ENCODE peak calls at places on chromosomes 3 and 15, in four cellular contexts. X, D, G and J are unnamed samples.

GRCh38 chr3:19899264-19899663 is 34.8 kb downstream of the EFHB start:
- DNase-seq in G (no peak), D (no peak), X (no peak), J (no peak)

GRCh38 chr3:115071611-115072010 is 75.5 kb downstream of the ZBTB20 start:
- DNase-seq in D (no peak), G (no peak), X (no peak), J (no peak)

GRCh38 chr3:126315083-126315658 is 42.0 kb downstream of the KLF15 start:
- DNase-seq in X (no peak), D (no peak), G (no peak), J (no peak)

GRCh38 chr15:28128036-28128435 is 28.9 kb upstream of the OCA2 start:
- DNase-seq in G (no peak), X (no peak), D (no peak), J (no peak)

GRCh38 chr3:44184319-44184953 is 57.2 kb upstream of the TOPAZ1 start:
- DNase-seq in D (no peak), X (no peak), G (no peak), J (no peak)

GRCh38 chr15:49045691-49046112 is 544 bp downstream of the SECISBP2L start:
- DNase-seq in D (no peak), G (peak), X (peak), J (peak)

GRCh38 chr3:64351713-64352595 is 126.7 kb upstream of the PRICKLE2 start:
- DNase-seq in G (no peak), X (no peak), D (no peak), J (no peak)

GRCh38 chr15:91908401-91908800 is 54.9 kb downstream of the SLCO3A1 start:
- DNase-seq in D (no peak), G (no peak), X (no peak), J (no peak)

GRCh38 chr3:189529468-189529867 is 101.7 kb upstream of the TP63 start:
- DNase-seq in G (no peak), X (no peak), D (no peak), J (no peak)

GRCh38 chr3:164208026-164208425 is 870.3 kb downstream of the SI start:
- DNase-seq in X (no peak), G (no peak), D (no peak), J (no peak)

DNA sequence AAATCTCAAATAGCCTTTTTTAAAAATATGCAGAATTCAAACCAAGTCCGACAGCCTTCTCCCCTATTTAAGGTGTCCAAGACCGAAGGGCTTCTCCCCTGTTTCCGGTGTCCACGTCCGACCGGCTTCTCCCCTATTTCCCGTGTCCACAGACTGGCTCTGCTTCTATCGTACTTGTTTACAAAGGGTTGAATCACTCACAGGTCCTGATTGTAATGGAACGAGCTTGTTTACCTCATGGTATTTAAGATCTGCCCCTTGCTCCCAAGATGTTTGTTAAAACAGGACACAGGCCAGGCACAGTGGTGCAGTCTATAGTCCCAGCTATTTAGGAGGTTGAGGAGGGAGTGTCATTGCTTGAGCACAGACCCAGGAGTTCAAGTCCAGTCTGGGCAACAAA is 90.4 kb upstream of the ROBO2 start:
- DNase-seq in D (no peak), X (no peak), G (no peak), J (no peak)
- TF ChIP-seq SPI1 in D (no peak), X (no peak), G (no peak), J (no peak)

GRCh38 chr3:123997543-123997942 is 5.6 kb upstream of the ROPN1 start:
- DNase-seq in X (no peak), D (no peak), G (no peak), J (no peak)
- TF ChIP-seq SPI1 in X (no peak), D (no peak), G (no peak), J (no peak)

GRCh38 chr3:131397889-131398288 is 16.3 kb downstream of the NUDT16 start:
- DNase-seq in G (no peak), X (no peak), D (no peak), J (no peak)
- TF ChIP-seq SPI1 in G (no peak), X (no peak), D (no peak), J (no peak)

DNA sequence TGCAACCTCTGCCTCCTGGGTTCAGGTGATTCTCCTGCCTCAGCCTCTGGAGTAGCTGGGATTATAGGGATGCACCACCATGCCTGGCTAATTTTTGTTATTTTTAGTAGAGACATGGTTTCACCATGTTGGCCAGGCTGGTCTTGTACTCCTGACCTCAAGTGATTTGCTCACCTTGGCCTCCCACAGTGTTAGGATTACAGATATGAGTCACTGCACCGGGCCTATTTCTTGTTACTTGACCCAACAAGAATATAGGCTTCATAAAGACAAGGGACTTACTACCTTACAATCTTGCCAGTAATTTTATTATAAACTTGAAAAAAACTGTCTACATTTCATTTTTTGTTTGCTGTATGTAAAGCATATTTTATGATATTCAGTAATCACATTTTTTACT is 21.4 kb upstream of the ZBTB47 start:
- DNase-seq in D (no peak), X (no peak), G (no peak), J (no peak)
- TF ChIP-seq SPI1 in D (no peak), X (no peak), G (no peak), J (no peak)

GRCh38 chr3:6528951-6529350 is 332.0 kb upstream of the GRM7 start:
- DNase-seq in D (no peak), X (no peak), G (no peak), J (no peak)
- TF ChIP-seq SPI1 in D (no peak), X (no peak), G (no peak), J (no peak)

GRCh38 chr3:10526366-10526765 is 21.0 kb upstream of the ATP2B2 start:
- DNase-seq in X (no peak), G (no peak), D (no peak), J (no peak)
- TF ChIP-seq SPI1 in X (no peak), G (no peak), D (no peak), J (no peak)

GRCh38 chr15:57224664-57225063 is 151.6 kb upstream of the CGNL1 start:
- DNase-seq in X (no peak), D (no peak), G (no peak), J (no peak)

GRCh38 chr15:57227181-57227580 is 149.1 kb upstream of the CGNL1 start:
- DNase-seq in G (no peak), D (no peak), X (no peak), J (no peak)

GRCh38 chr15:57223887-57224286 is 152.4 kb upstream of the CGNL1 start:
- DNase-seq in X (no peak), G (no peak), D (no peak), J (no peak)

GRCh38 chr15:57231559-57231958 is 144.7 kb upstream of the CGNL1 start:
- DNase-seq in D (no peak), G (no peak), X (no peak), J (no peak)

DNA sequence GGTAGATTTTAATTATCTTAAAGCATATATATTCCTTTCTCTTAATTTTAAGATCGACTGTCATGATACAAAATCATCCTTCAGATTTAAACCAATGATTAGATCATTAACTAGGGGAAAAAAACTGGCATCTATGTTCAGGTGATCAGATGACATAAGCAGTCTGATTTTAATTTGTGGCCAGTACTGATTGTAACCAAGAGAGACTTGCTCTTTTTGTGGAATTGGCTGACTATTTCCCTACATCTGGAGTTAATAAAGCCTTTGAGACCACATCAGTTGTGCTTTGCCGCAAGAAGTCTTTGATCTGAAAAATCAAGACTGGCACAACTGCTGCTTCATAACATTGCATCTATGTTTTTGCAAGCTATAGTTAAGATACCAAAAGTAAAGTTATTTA is 148.4 kb upstream of the CGNL1 start:
- DNase-seq in D (no peak), X (no peak), G (no peak), J (no peak)
- TF ChIP-seq SPI1 in D (no peak), X (no peak), G (no peak), J (no peak)

GRCh38 chr3:62682826-62683225 is 192.4 kb downstream of the CADPS start:
- DNase-seq in G (no peak), D (no peak), X (no peak), J (no peak)

GRCh38 chr3:62677926-62678325 is 197.3 kb downstream of the CADPS start:
- DNase-seq in D (no peak), X (no peak), G (no peak), J (no peak)

GRCh38 chr3:62679988-62680387 is 195.2 kb downstream of the CADPS start:
- DNase-seq in D (no peak), X (no peak), G (no peak), J (no peak)

GRCh38 chr3:62676686-62677271 is 198.4 kb downstream of the CADPS start:
- DNase-seq in G (no peak), D (no peak), X (no peak), J (no peak)

GRCh38 chr3:62678841-62679240 is 196.4 kb downstream of the CADPS start:
- DNase-seq in D (no peak), G (no peak), X (no peak), J (no peak)
- TF ChIP-seq SPI1 in D (no peak), G (no peak), X (no peak), J (no peak)

GRCh38 chr3:27508421-27508820 is 24.2 kb upstream of the SLC4A7 start:
- DNase-seq in G (no peak), D (no peak), X (no peak), J (no peak)

GRCh38 chr3:27511724-27512422 is 27.7 kb upstream of the SLC4A7 start:
- DNase-seq in D (no peak), X (no peak), G (no peak), J (no peak)

GRCh38 chr3:27507515-27508266 is 23.5 kb upstream of the SLC4A7 start:
- DNase-seq in X (no peak), G (no peak), D (no peak), J (no peak)

GRCh38 chr3:27507111-27507510 is 22.9 kb upstream of the SLC4A7 start:
- DNase-seq in G (no peak), D (no peak), X (no peak), J (no peak)

GRCh38 chr3:27509376-27509775 is 25.2 kb upstream of the SLC4A7 start:
- DNase-seq in G (no peak), X (peak), D (no peak), J (no peak)
- TF ChIP-seq SPI1 in G (no peak), X (peak), D (no peak), J (no peak)